ENCODE peak calls at places on chromosomes 4 and X, in ten cellular contexts. L, E, U, F, K, T, R, G, I and N are unnamed samples. For H3K4me1, the result is how much of the 10 kb centered on the place peaks cover.

GRCh38 chr4:108172780-108173598 is 4.3 kb upstream of the LEF1 start:
- DNase-seq in L (peak), E (no peak), U (peak), F (no peak), K (peak), T (no peak), R (peak), G (no peak), I (peak), N (peak)

GRCh38 chr4:154954117-154954516 is 173.0 kb downstream of the RBM46 start:
- DNase-seq in L (no peak), E (no peak), U (no peak), F (no peak), K (no peak), T (no peak), R (no peak), G (no peak), I (no peak), N (no peak)

GRCh38 chr4:38292529-38292928 is 332.3 kb downstream of the PTTG2 start:
- DNase-seq in L (no peak), E (no peak), U (no peak), F (no peak), K (peak), T (no peak), R (no peak), G (no peak), I (no peak), N (no peak)

GRCh38 chr4:24862073-24862751 is 50.6 kb downstream of the CCDC149 start:
- DNase-seq in L (no peak), E (no peak), U (no peak), F (no peak), K (no peak), T (no peak), R (no peak), G (no peak), I (no peak), N (no peak)

GRCh38 chr4:77619408-77619807 is 13.8 kb downstream of the CXCL13 start:
- DNase-seq in L (no peak), E (no peak), U (peak), F (no peak), K (no peak), T (no peak), R (no peak), G (no peak), I (peak), N (no peak)

GRCh38 chr4:38354421-38354820 is 309.6 kb upstream of the KLF3 start:
- DNase-seq in L (no peak), E (no peak), U (no peak), F (no peak), K (no peak), T (no peak), R (no peak), G (no peak), I (no peak), N (no peak)

GRCh38 chr4:112060212-112060611 is 85.0 kb upstream of the FAM241A start:
- DNase-seq in L (no peak), E (peak), U (no peak), F (no peak), K (peak), T (no peak), R (no peak), G (no peak), I (no peak), N (no peak)

GRCh38 chr4:126851391-126851790 is 781.4 kb upstream of the INTU start:
- DNase-seq in L (no peak), E (peak), U (no peak), F (no peak), K (no peak), T (no peak), R (no peak), G (no peak), I (no peak), N (no peak)

GRCh38 chrX:29231800-29232199 is 644.6 kb downstream of the IL1RAPL1 start:
- DNase-seq in L (no peak), E (peak), U (no peak), F (no peak), K (no peak), T (no peak), R (no peak), G (no peak), I (no peak), N (no peak)
- TF ChIP-seq CTCF in L (no peak), E (peak), U (no peak), F (no peak), K (no peak), T (no peak), R (no peak), G (no peak), I (no peak), N (peak)

GRCh38 chrX:134374910-134375309 is 85.1 kb upstream of the HPRT1 start:
- DNase-seq in L (no peak), E (no peak), U (no peak), F (no peak), K (no peak), T (no peak), R (no peak), G (no peak), I (no peak), N (no peak)
- TF ChIP-seq POLR2A in L (no peak), E (no peak), U (no peak), F (no peak), K (no peak), T (no peak), R (no peak), G (no peak), I (no peak), N (no peak)

GRCh38 chr4:26031704-26032103 is 117.7 kb downstream of the SMIM20 start:
- DNase-seq in L (no peak), E (no peak), U (no peak), F (no peak), K (peak), T (no peak), R (no peak), G (no peak), I (no peak), N (no peak)
- H3K4me1 ChIP-seq in L (under half), E (under half), U (under half), F (half or more), K (under half), T (under half), R (under half), G (under half), I (under half), N (under half)

DNA sequence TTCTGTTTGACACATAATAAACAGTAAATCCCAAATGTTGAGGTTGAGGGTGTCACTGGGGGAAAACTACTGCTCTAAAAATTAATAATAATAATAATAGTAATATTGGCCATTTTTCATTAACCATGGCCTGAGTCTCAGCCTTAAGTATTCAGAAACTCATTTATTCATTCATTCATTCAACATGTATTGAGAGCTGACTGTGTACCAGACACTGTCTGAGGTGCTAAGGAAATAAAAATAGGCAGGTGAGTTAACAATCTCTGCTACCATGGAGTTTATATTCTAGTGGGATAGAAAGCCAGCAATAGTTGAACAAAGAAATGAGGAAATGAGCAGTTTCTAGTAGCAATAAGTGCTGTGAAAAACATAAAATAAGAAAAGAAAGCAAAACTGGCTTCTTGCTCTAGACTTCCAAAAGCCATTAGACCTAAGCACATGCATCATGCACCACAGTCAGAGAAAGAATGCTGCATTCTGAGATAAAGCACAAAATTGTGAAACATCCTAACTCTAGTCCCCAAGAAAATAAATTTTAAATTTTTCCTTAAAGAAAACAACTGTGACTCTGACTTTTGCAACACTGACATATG is 278.7 kb downstream of the RCHY1 start:
- DNase-seq in L (no peak), E (no peak), U (no peak), F (no peak), K (no peak), T (no peak), R (no peak), G (no peak), I (no peak), N (no peak)
- TF ChIP-seq CTCF in L (no peak), E (no peak), U (no peak), F (no peak), K (no peak), T (no peak), R (no peak), G (no peak), I (no peak), N (no peak)

GRCh38 chrX:48940404-48940955 is 16.9 kb downstream of the OTUD5 start:
- DNase-seq in L (no peak), E (no peak), U (no peak), F (no peak), K (no peak), T (no peak), R (no peak), G (no peak), I (no peak), N (no peak)
- TF ChIP-seq POLR2A in L (no peak), E (no peak), U (no peak), F (no peak), K (no peak), T (no peak), R (no peak), G (no peak), I (no peak), N (no peak)